ENCODE peak calls at places on chromosome 1, in six cellular contexts. D, W, P, L, I and M are unnamed samples.
A peak's percentile ranks its signal among the peaks of the same experiment; 100 is the strongest.

GRCh38 chr1:227449051-227449450 is 114.3 kb upstream of the ZNF678 start:
- DNase-seq in P (no peak), W (no peak), I (no peak), D (no peak), L (no peak), M (peak; percentile 51)

GRCh38 chr1:183739640-183740385 is 65.1 kb upstream of the RGL1 start:
- DNase-seq in I (no peak), P (no peak), L (no peak), W (no peak), D (no peak), M (peak; percentile 12)

GRCh38 chr1:14128096-14128495 is 428.1 kb downstream of the PRDM2 start:
- DNase-seq in I (no peak), W (no peak), D (no peak), P (no peak), L (no peak), M (no peak)

GRCh38 chr1:54768093-54768492 is 3.8 kb upstream of the PARS2 start:
- DNase-seq in W (no peak), D (no peak), L (no peak), I (no peak), P (no peak), M (peak; percentile 25)

GRCh38 chr1:226580625-226581270 is 32.2 kb downstream of the STUM start:
- DNase-seq in I (no peak), L (no peak), D (no peak), W (no peak), P (no peak), M (no peak)

GRCh38 chr1:207298666-207299065 is 22.8 kb upstream of the CD55 start:
- DNase-seq in D (no peak), L (no peak), I (no peak), P (no peak), W (no peak), M (peak; percentile 47)

GRCh38 chr1:222306512-222306911 is 241.4 kb downstream of the HHIPL2 start:
- DNase-seq in W (no peak), P (no peak), D (no peak), I (no peak), L (no peak), M (no peak)

GRCh38 chr1:53601031-53601745 is 137.8 kb downstream of the GLIS1 start:
- DNase-seq in P (peak; percentile 38), W (no peak), L (no peak), D (no peak), I (no peak), M (no peak)

GRCh38 chr1:25245809-25246599 is 1.2 kb downstream of the RSRP1 start:
- DNase-seq in D (no peak), L (no peak), W (peak; percentile 36), P (no peak), I (no peak), M (no peak)

GRCh38 chr1:39646232-39647081 is 7.0 kb upstream of the HEYL start:
- DNase-seq in L (no peak), P (peak; percentile 89), I (peak; percentile 68), D (no peak), W (peak; percentile 24), M (peak; percentile 93)

GRCh38 chr1:47229884-47230691 is 1.9 kb downstream of the TAL1 start:
- DNase-seq in D (no peak), I (no peak), W (no peak), L (no peak), P (no peak), M (no peak)

GRCh38 chr1:216815239-216815955 is 92.2 kb upstream of the ESRRG start:
- DNase-seq in P (peak; percentile 79), L (no peak), D (peak; percentile 45), I (peak; percentile 13), W (peak; percentile 18), M (peak; percentile 53)

GRCh38 chr1:84833198-84833597 is 59.8 kb downstream of the LPAR3 start:
- DNase-seq in L (no peak), I (no peak), W (no peak), D (no peak), P (no peak), M (no peak)

GRCh38 chr1:42370876-42371549 is 9.6 kb upstream of the RIMKLA start:
- DNase-seq in W (no peak), P (no peak), I (no peak), D (no peak), L (no peak), M (no peak)

GRCh38 chr1:225517697-225518096 is 89.9 kb upstream of the LBR start:
- DNase-seq in I (no peak), L (no peak), P (no peak), W (no peak), D (no peak), M (no peak)

GRCh38 chr1:234125283-234125682 is 220.8 kb downstream of the SLC35F3 start:
- DNase-seq in P (no peak), I (no peak), D (no peak), L (peak; percentile 13), W (peak; percentile 22), M (peak; percentile 1)

GRCh38 chr1:235286667-235287066 is 41.3 kb downstream of the ARID4B start:
- DNase-seq in I (no peak), W (no peak), D (no peak), P (no peak), L (no peak), M (no peak)

GRCh38 chr1:109877776-109878175 is 32.9 kb upstream of the CSF1 start:
- DNase-seq in W (no peak), D (no peak), I (no peak), L (no peak), P (no peak), M (no peak)

GRCh38 chr1:30845237-30845636 is 63.3 kb downstream of the SDC3 start:
- DNase-seq in D (no peak), P (no peak), W (no peak), L (no peak), I (no peak), M (no peak)

GRCh38 chr1:30846587-30846986 is 62.0 kb downstream of the SDC3 start:
- DNase-seq in W (no peak), L (no peak), I (no peak), D (no peak), P (no peak), M (no peak)

GRCh38 chr1:30847358-30847972 is 61.1 kb downstream of the SDC3 start:
- DNase-seq in I (peak; percentile 66), D (peak; percentile 87), W (peak; percentile 81), L (no peak), P (peak; percentile 82), M (no peak)

GRCh38 chr1:30844631-30845030 is 63.9 kb downstream of the SDC3 start:
- DNase-seq in L (no peak), P (no peak), D (no peak), I (no peak), W (no peak), M (no peak)

DNA sequence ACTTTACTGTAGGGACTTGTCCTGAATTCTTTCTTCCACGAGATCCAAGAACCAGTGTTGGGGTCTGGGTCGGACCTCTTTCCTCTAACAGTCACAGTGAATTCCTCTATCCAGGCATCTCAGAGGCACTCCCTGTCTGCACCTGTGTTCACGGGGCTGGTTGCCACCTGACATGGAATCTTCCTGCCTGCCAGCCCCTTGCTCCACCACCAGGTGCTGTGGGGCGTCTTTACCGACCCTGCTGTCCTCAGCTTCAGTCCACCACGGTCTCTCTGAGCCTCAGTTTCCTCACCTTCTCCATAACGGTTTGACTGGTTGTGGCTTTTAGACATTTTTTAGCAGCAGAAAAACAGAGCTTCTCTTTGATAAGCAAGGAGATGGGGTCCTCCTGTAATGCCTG is 62.7 kb downstream of the SDC3 start:
- DNase-seq in D (no peak), L (no peak), P (no peak), I (no peak), W (no peak), M (no peak)
- TF ChIP-seq CTCF in D (no peak), L (peak; percentile 14), P (no peak), I (no peak), W (no peak), M (no peak)

GRCh38 chr1:2047749-2048729 is 2.2 kb upstream of the PRKCZ start:
- DNase-seq in P (no peak), L (no peak), I (no peak), D (no peak), W (peak; percentile 82), M (no peak)
- H3K4me3 ChIP-seq in P (no peak overlapping the region), L (no peak overlapping the region), I (no peak overlapping the region), D (no peak overlapping the region), W (no peak overlapping the region), M (no peak overlapping the region)

DNA sequence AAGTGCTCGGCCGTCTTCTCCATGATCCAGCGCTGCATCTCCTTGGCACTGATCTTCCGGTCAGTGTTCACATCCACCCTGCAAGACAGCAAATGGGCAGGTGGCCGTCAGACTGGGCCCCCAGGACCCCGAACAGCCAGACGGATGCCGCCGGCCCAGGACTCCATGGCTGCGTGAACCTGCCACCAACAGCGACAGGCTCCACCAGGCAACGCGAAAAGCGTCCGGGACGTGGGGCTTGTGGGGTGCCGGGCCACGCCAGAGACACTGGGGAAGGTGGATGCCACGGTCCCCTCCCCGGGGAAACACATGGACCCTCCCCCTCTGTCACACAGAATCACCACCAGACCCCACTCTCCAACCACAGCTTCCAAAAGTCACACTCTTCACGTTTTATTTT is 7.9 kb downstream of the SDF4 start:
- DNase-seq in W (no peak), I (no peak), L (no peak), D (no peak), P (no peak), M (no peak)
- TF ChIP-seq CTCF in W (no peak), I (no peak), L (no peak), D (no peak), P (no peak), M (no peak)

DNA sequence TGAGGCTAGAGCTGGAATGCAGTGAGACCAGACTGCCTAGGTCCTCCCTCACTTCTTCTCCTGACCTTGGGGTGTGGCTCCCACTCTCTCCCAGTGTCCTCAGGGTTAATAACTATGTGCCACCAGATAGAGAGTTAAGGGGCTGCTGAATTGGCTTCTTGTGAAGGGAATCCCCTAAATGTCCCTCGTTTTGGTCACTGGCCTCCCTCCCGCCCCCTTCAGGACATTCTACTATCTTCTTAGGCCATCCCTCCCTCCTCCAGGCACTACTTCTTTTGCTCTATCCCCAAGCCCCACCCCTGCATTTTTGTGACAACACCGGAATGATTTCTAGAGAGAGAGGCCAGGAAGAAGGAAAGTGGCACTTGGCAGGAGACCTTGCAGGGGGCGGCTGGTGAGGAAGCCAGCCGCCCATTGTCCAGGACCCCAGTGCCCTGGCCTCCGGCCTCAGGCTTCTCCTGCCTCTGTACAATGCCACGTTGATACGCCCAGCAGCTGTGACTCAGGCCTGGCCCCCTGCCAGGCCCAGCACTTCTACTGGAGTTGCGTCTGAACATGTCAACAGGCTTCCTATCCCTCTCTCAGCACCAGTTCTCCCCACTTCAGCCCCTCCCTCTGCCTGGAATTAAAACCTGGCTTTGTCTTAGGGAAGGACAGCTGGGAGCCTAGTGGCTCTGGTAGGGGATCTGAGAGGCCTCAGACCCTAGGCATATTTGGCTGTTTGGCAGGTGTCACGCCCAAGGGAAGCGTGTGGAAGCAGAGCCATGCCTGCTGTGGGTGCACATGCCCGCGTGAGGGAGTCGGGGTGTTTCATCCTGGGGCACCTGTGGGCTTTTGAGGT is 9.1 kb downstream of the LMNA start:
- DNase-seq in I (peak; percentile 93), D (peak; percentile 92), L (no peak), W (peak; percentile 97), P (peak; percentile 98), M (peak; percentile 100)
- H3K4me3 ChIP-seq in I (peak overlapping the region; percentile 41), D (peak overlapping the region; percentile 42), L (no peak overlapping the region), W (no peak overlapping the region), P (peak overlapping the region; percentile 99), M (peak overlapping the region; percentile 88)

GRCh38 chr1:65541161-65541560 is 120.7 kb downstream of the LEPR start:
- DNase-seq in L (no peak), I (no peak), P (no peak), D (no peak), W (no peak), M (no peak)
- TF ChIP-seq CTCF in L (no peak), I (no peak), P (no peak), D (no peak), W (no peak), M (no peak)